ENCODE peak calls at places on chromosomes 1 and 21, in eight cellular contexts. P is GM04504; H is CD8-positive, alpha-beta memory T cell; F is left kidney; G is NCI-H2081; K is H54; A is testis; Z is activated T-cell treated with anti-CD3 and anti-CD28 coated beads for 1 hour. Q is an unnamed sample.
A peak's percentile ranks its signal among the peaks of the same experiment; 100 is the strongest.

GRCh38 chr1:37239225-37239740 is 205.0 kb upstream of the GRIK3 start:
- DNase-seq in Z (no peak), H (no peak), P (no peak), A (no peak), F (no peak), G (peak; percentile 73), K (no peak), Q (no peak)

GRCh38 chr21:31405638-31406037 is 61.6 kb upstream of the TIAM1 start:
- DNase-seq in A (no peak), P (no peak), H (no peak), Z (no peak), F (no peak), G (no peak), K (no peak), Q (no peak)

GRCh38 chr21:23130308-23130707 is 2132.1 kb downstream of the NCAM2 start:
- DNase-seq in A (no peak), G (no peak), H (no peak), K (no peak), Z (no peak), P (no peak), F (no peak), Q (no peak)

GRCh38 chr1:162197041-162197511 is 127.6 kb downstream of the NOS1AP start:
- DNase-seq in P (no peak), H (no peak), Z (no peak), K (no peak), G (no peak), A (no peak), F (peak; percentile 44), Q (no peak)

GRCh38 chr21:34061983-34062382 is 11.4 kb upstream of the MRPS6 start:
- DNase-seq in P (no peak), H (no peak), A (peak; percentile 34), Z (no peak), K (peak; percentile 31), F (no peak), G (no peak), Q (peak; percentile 17)

GRCh38 chr21:25607151-25607811 is at the start of gene MRPL39:
- DNase-seq in P (peak; percentile 72), Z (peak; percentile 79), F (peak; percentile 98), H (peak; percentile 91), A (peak; percentile 88), K (peak; percentile 90), G (peak; percentile 82), Q (peak; percentile 81)

GRCh38 chr1:240399381-240399780 is 212.6 kb downstream of the GREM2 start:
- DNase-seq in A (no peak), G (no peak), P (peak; percentile 74), Z (no peak), F (no peak), H (no peak), K (peak; percentile 57), Q (peak; percentile 88)

GRCh38 chr21:15742052-15742451 is 12.3 kb downstream of the USP25 start:
- DNase-seq in A (no peak), K (no peak), Z (no peak), F (no peak), P (no peak), H (no peak), G (no peak), Q (peak; percentile 28)

GRCh38 chr1:93629101-93630059 is 52.3 kb downstream of the BCAR3 start:
- DNase-seq in P (peak; percentile 52), H (no peak), Z (peak; percentile 12), K (no peak), A (peak; percentile 64), G (peak; percentile 32), F (peak; percentile 85), Q (peak; percentile 75)

GRCh38 chr1:7284839-7285435 is 486.2 kb upstream of the VAMP3 start:
- DNase-seq in G (no peak), Z (no peak), K (no peak), F (no peak), P (no peak), A (no peak), H (no peak), Q (peak; percentile 30)

GRCh38 chr1:154546264-154547043 is 12.0 kb downstream of the UBE2Q1 start:
- DNase-seq in Z (peak; percentile 37), K (peak; percentile 86), G (peak; percentile 73), A (peak; percentile 66), H (peak; percentile 66), P (peak; percentile 10), F (peak; percentile 69), Q (peak; percentile 40)

GRCh38 chr1:94092210-94092613 is 28.7 kb downstream of the ABCA4 start:
- DNase-seq in A (no peak), H (no peak), F (peak; percentile 82), G (no peak), P (no peak), Z (no peak), K (no peak), Q (peak; percentile 42)

GRCh38 chr1:71660417-71660816 is 579.6 kb upstream of the ZRANB2 start:
- DNase-seq in K (no peak), F (no peak), Z (no peak), P (peak; percentile 59), G (no peak), A (no peak), H (no peak), Q (no peak)

GRCh38 chr1:77143529-77144121 is 75.6 kb downstream of the PIGK start:
- DNase-seq in F (peak; percentile 16), K (no peak), A (no peak), H (no peak), P (no peak), G (no peak), Z (no peak), Q (peak; percentile 4)

Q was measured in RPMI7951.